ENCODE peak calls at places on chromosomes 4 and X, in seven cellular contexts. E is mucosa of descending colon; G is right lobe of liver; H is right atrium auricular region; D is suprapubic skin; M is effector memory CD4-positive, alpha-beta T cell; R is endothelial cell of umbilical vein. N is an unnamed sample.
A peak's percentile ranks its signal among the peaks of the same experiment; 100 is the strongest.

GRCh38 chrX:113510586-113510985 is 670.0 kb upstream of the AMOT start:
- DNase-seq in H (no peak), E (no peak), M (no peak), D (no peak), R (peak; percentile 1), G (no peak), N (no peak)

GRCh38 chr4:185204238-185204910 is 574 bp upstream of the CFAP97 start:
- DNase-seq in H (no peak), D (no peak), M (no peak), G (no peak), E (no peak), R (peak; percentile 24), N (peak; percentile 15)

GRCh38 chr4:6404611-6405416 is 67.6 kb downstream of the PPP2R2C start:
- DNase-seq in G (no peak), R (no peak), H (no peak), D (no peak), M (no peak), E (peak; percentile 4), N (no peak)

GRCh38 chrX:45743081-45743533 is 542.4 kb upstream of the DIPK2B start:
- DNase-seq in M (no peak), G (no peak), R (peak; percentile 61), D (no peak), E (no peak), H (no peak), N (no peak)

GRCh38 chrX:19867411-19867732 is 20.0 kb downstream of the SH3KBP1 start:
- DNase-seq in D (no peak), E (no peak), G (no peak), R (no peak), H (no peak), M (no peak), N (no peak)

GRCh38 chr4:83043801-83044407 is 8.9 kb downstream of the COPS4 start:
- DNase-seq in R (no peak), H (no peak), G (no peak), M (no peak), E (no peak), D (no peak), N (no peak)

GRCh38 chrX:153592966-153593688 is 5.8 kb downstream of the CCNQ start:
- DNase-seq in M (no peak), E (no peak), H (peak; percentile 60), R (no peak), G (peak; percentile 58), D (no peak), N (no peak)

GRCh38 chr4:174427562-174428140 is 94.6 kb downstream of the HPGD start:
- DNase-seq in D (no peak), R (no peak), G (no peak), M (no peak), H (no peak), E (no peak), N (no peak)

GRCh38 chr4:5566991-5567390 is 141.4 kb downstream of the EVC2 start:
- DNase-seq in H (no peak), M (no peak), D (no peak), G (no peak), E (no peak), R (no peak), N (no peak)

GRCh38 chr4:25161599-25161960 is 1.3 kb upstream of the SEPSECS start:
- DNase-seq in R (no peak), M (no peak), H (no peak), G (no peak), E (no peak), D (no peak), N (no peak)

GRCh38 chr4:76198411-76199237 is 15.0 kb downstream of the SCARB2 start:
- DNase-seq in M (no peak), R (peak; percentile 95), D (no peak), H (no peak), E (peak; percentile 60), G (peak; percentile 73), N (no peak)

GRCh38 chrX:118536687-118537461 is 41.3 kb downstream of the DOCK11 start:
- DNase-seq in E (no peak), R (peak; percentile 0), M (peak; percentile 23), D (no peak), H (no peak), G (no peak), N (peak; percentile 41)

GRCh38 chr4:169160825-169161224 is 109.9 kb downstream of the SH3RF1 start:
- DNase-seq in D (no peak), H (no peak), G (no peak), M (no peak), E (no peak), R (no peak), N (no peak)

GRCh38 chrX:38515291-38515690 is 46.1 kb upstream of the TSPAN7 start:
- DNase-seq in G (no peak), R (no peak), E (no peak), H (no peak), M (no peak), D (no peak), N (no peak)

GRCh38 chrX:24025741-24026402 is 1.1 kb downstream of the KLHL15 start:
- DNase-seq in R (peak; percentile 51), D (peak; percentile 65), E (no peak), G (peak; percentile 57), M (no peak), H (peak; percentile 61), N (no peak)

GRCh38 chr4:172802041-172802440 is 366.6 kb upstream of the GALNT7 start:
- DNase-seq in M (no peak), D (no peak), H (no peak), R (no peak), E (no peak), G (no peak), N (no peak)

GRCh38 chrX:118174516-118174915 is 57.9 kb upstream of the KLHL13 start:
- DNase-seq in R (no peak), H (no peak), E (no peak), M (no peak), D (no peak), G (no peak), N (no peak)

GRCh38 chr4:47863486-47863885 is 25.6 kb upstream of the CORIN start:
- DNase-seq in D (no peak), M (no peak), H (no peak), G (no peak), E (no peak), R (no peak), N (no peak)

GRCh38 chr4:172412851-172413250 is 599.6 kb downstream of the GALNTL6 start:
- DNase-seq in R (no peak), G (no peak), H (no peak), M (no peak), E (no peak), D (no peak), N (no peak)

GRCh38 chr4:147325566-147325965 is 155.3 kb upstream of the EDNRA start:
- DNase-seq in M (no peak), H (no peak), D (no peak), G (no peak), R (no peak), E (no peak), N (no peak)

GRCh38 chrX:39309018-39309620 is 507.9 kb downstream of the MID1IP1 start:
- DNase-seq in M (peak; percentile 0), D (no peak), E (no peak), R (peak; percentile 88), G (no peak), H (no peak), N (peak; percentile 31)

GRCh38 chr4:2797545-2798305 is 4.8 kb downstream of the SH3BP2 start:
- DNase-seq in E (peak; percentile 41), D (peak; percentile 78), H (no peak), G (peak; percentile 70), M (peak; percentile 24), R (no peak), N (peak; percentile 58)

GRCh38 chrX:11757729-11758399 is at the start of gene MSL3:
- DNase-seq in M (peak; percentile 41), D (peak; percentile 78), H (no peak), E (peak; percentile 75), R (peak; percentile 71), G (peak; percentile 69), N (peak; percentile 61)

GRCh38 chr4:87031946-87032345 is 97.1 kb downstream of the AFF1 start:
- DNase-seq in G (no peak), E (no peak), R (peak; percentile 71), H (no peak), D (no peak), M (no peak), N (no peak)
- H3K4me1 ChIP-seq in G (peaks cover 34% of the 10 kb centered on the region), E (peaks cover 32% of the 10 kb centered on the region), R (peaks cover 56% of the 10 kb centered on the region), H (peaks cover 100% of the 10 kb centered on the region), D (peaks cover 96% of the 10 kb centered on the region), M (no peaks in the 10 kb centered on the region), N (peaks cover 23% of the 10 kb centered on the region)

GRCh38 chr4:137543198-137543597 is 10.9 kb upstream of the PCDH18 start:
- DNase-seq in E (no peak), G (no peak), R (no peak), H (no peak), M (no peak), D (no peak), N (no peak)

GRCh38 chr4:137543650-137544049 is 11.4 kb upstream of the PCDH18 start:
- DNase-seq in G (no peak), E (no peak), M (no peak), D (no peak), H (no peak), R (no peak), N (no peak)

GRCh38 chr4:137541181-137541580 is 8.9 kb upstream of the PCDH18 start:
- DNase-seq in D (no peak), M (no peak), R (no peak), G (no peak), E (no peak), H (no peak), N (no peak)

GRCh38 chr4:137541866-137542648 is 9.8 kb upstream of the PCDH18 start:
- DNase-seq in E (no peak), R (no peak), D (no peak), M (no peak), G (no peak), H (no peak), N (no peak)

GRCh38 chr4:137540356-137540755 is 8.1 kb upstream of the PCDH18 start:
- DNase-seq in M (no peak), G (no peak), E (no peak), D (no peak), H (no peak), R (no peak), N (no peak)
- H3K4me1 ChIP-seq in M (no peaks in the 10 kb centered on the region), G (no peaks in the 10 kb centered on the region), E (no peaks in the 10 kb centered on the region), D (peaks cover 6% of the 10 kb centered on the region), H (no peaks in the 10 kb centered on the region), R (no peaks in the 10 kb centered on the region), N (no peaks in the 10 kb centered on the region)

DNA sequence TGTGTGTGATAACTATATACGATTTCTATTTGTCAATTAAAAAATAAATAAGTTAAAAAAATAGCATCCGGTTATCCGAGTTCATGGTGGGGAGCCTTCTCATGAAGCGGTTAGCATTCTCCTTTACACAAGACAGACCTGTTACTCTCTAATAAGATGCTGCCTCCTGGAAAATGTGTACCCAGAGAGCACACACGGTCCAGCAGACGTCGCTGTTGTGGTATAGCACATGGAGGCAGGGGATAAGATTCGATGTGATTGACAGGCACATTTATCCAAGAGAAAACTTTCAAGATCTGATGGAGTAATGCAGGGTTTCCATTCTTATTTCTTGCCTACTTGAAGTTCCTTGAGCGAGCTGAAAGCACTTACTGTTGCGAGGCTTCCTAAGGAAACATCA is 62.7 kb upstream of the STS start:
- DNase-seq in H (no peak), G (no peak), D (no peak), E (no peak), M (no peak), R (no peak), N (no peak)
- H3K4me1 ChIP-seq in H (no peaks in the 10 kb centered on the region), G (peaks cover 8% of the 10 kb centered on the region), D (no peaks in the 10 kb centered on the region), E (no peaks in the 10 kb centered on the region), M (peaks cover 15% of the 10 kb centered on the region), R (peaks cover 13% of the 10 kb centered on the region), N (peaks cover 32% of the 10 kb centered on the region)

GRCh38 chrX:129771266-129771995 is 8.3 kb upstream of the SASH3 start:
- DNase-seq in M (no peak), R (no peak), E (no peak), D (no peak), G (no peak), H (no peak), N (peak; percentile 51)
- H3K4me1 ChIP-seq in M (peaks cover 73% of the 10 kb centered on the region), R (peaks cover under 1% of the 10 kb centered on the region), E (no peaks in the 10 kb centered on the region), D (no peaks in the 10 kb centered on the region), G (no peaks in the 10 kb centered on the region), H (no peaks in the 10 kb centered on the region), N (peaks cover 90% of the 10 kb centered on the region)

N was measured in CD4-positive, CD25-positive, alpha-beta regulatory T cell.